ENCODE peak calls at places on chromosomes 5 and 9, in seven cellular contexts. L is CD8-positive, alpha-beta memory T cell; S is SK-N-SH; D is A549; M is left lung; T is transverse colon; E is heart right ventricle. G is an unnamed sample.

GRCh38 chr9:129270205-129270604 is 92.1 kb upstream of the IER5L start:
- DNase-seq in L (no peak), S (no peak), D (no peak), M (peak; percentile 12), T (peak; percentile 54), E (no peak), G (no peak)

GRCh38 chr9:135478858-135479468 is 619 bp upstream of the PPP1R26 start:
- DNase-seq in L (no peak), S (peak; percentile 80), D (peak; percentile 49), M (peak; percentile 80), T (peak; percentile 75), E (peak; percentile 27), G (no peak)

GRCh38 chr5:33701251-33701650 is 190.5 kb downstream of the ADAMTS12 start:
- DNase-seq in L (no peak), S (no peak), D (no peak), M (no peak), T (no peak), E (no peak), G (no peak)

GRCh38 chr5:1507457-1507856 is 16.3 kb downstream of the LPCAT1 start:
- DNase-seq in L (no peak), S (no peak), D (no peak), M (peak; percentile 83), T (no peak), E (no peak), G (no peak)

GRCh38 chr5:26932238-26932637 is 106.1 kb downstream of the CDH9 start:
- DNase-seq in L (no peak), S (no peak), D (no peak), M (no peak), T (no peak), E (no peak), G (no peak)

GRCh38 chr9:19999491-20000057 is 210.7 kb upstream of the SLC24A2 start:
- DNase-seq in L (no peak), S (no peak), D (no peak), M (no peak), T (no peak), E (no peak), G (no peak)

GRCh38 chr9:122016789-122017188 is 76.3 kb downstream of the TTLL11 start:
- DNase-seq in L (no peak), S (no peak), D (no peak), M (no peak), T (no peak), E (no peak), G (peak; percentile 42)

GRCh38 chr9:87751869-87752268 is 25.9 kb downstream of the CTSL start:
- DNase-seq in L (no peak), S (no peak), D (no peak), M (no peak), T (no peak), E (no peak), G (no peak)

GRCh38 chr5:39608024-39608423 is 183.2 kb upstream of the DAB2 start:
- DNase-seq in L (no peak), S (no peak), D (no peak), M (no peak), T (no peak), E (no peak), G (no peak)

GRCh38 chr9:79134654-79135053 is 437.1 kb upstream of the TLE4 start:
- DNase-seq in L (no peak), S (no peak), D (no peak), M (no peak), T (no peak), E (no peak), G (no peak)

DNA sequence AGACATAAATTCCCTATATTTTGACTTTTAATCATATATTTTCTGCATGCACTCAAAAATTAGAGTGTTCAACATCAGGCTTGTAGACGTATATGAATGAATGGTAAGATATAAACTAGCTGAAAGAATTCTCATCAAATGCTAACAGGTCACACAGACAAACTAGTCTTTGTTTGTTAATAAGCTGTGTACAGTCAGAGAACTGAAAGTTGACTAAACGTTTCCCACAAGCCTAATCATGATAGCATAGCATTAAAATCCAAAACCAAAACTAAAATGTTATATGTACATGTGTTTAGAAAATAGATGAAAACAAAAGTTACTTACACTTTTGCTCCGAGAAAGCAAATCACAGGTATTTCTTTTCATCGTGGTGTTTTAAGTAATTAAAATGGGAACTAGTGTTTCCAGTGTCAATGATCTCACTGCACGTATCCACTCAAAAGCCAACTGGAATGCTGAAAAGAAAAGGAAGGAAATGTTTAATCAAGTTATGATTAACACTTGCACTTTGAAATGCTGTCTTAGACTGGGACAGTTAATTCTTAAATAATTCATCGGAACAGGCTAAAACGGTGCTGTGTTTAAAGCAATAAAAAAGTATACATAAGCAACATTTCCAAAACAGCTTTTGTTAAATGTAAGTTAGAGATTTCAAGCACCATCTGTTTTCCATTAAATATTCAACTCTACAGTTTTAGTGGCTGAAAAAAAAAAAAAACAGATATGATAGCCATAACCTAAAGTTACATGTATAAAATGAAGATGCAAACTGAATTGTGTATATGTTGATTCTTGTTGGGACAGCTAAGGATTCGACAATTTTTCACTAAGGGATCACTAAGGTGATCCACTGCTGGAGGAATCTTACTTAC is 291.9 kb upstream of the PDE4D start:
- DNase-seq in L (no peak), S (no peak), D (no peak), M (no peak), T (no peak), E (no peak), G (no peak)
- H3K27ac ChIP-seq in L (no peak overlapping the region), S (no peak overlapping the region), D (no peak overlapping the region), M (peak overlapping the region; percentile 30), T (no peak overlapping the region), E (no peak overlapping the region), G (no peak overlapping the region)

DNA sequence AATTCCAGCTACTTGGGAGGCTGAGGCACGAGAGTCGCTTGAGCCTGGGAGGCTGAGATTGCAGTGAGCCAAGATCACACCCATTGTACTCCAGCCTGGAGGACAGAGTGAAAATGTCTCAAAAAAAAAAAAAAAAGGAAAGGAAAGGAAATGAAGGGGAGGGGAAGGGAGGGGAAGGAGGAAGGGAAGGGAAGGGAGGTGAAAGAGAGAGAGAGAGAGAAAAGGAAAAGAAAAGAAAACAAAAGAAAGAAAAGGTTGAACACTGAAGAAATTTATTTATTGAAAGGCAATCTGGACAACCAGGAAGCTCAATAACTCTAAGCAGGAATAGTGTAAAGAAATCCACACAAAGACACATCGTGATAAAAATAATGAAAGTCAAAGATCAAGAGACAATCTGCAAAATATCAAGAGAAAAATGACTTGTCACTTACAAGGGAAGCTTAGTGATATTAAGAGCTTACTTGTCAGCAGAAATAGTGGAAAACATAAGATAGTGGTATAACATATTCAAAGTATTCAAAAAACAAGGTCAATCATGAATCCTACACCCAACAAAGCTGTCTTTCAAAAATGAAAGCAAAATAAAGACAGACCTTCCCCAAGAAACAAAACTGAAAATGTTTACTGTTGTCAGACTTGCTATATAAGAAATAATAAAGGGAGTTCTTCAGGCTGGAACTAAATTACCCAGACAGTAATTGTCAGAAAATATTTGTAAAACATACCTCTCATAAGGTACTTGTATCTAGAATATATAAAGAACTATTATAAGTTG is 10.9 kb upstream of the RIMOC1 start:
- DNase-seq in L (no peak), S (no peak), D (no peak), M (no peak), T (no peak), E (no peak), G (no peak)
- H3K27ac ChIP-seq in L (no peak overlapping the region), S (no peak overlapping the region), D (no peak overlapping the region), M (no peak overlapping the region), T (no peak overlapping the region), E (no peak overlapping the region), G (no peak overlapping the region)

GRCh38 chr9:12954441-12954840 is 179.6 kb downstream of the LURAP1L start:
- DNase-seq in L (no peak), S (no peak), D (no peak), M (no peak), T (no peak), E (no peak), G (no peak)

GRCh38 chr9:12956805-12957204 is 182.0 kb downstream of the LURAP1L start:
- DNase-seq in L (no peak), S (no peak), D (no peak), M (no peak), T (no peak), E (no peak), G (no peak)

GRCh38 chr9:12958279-12958678 is 183.5 kb downstream of the LURAP1L start:
- DNase-seq in L (no peak), S (no peak), D (no peak), M (no peak), T (no peak), E (no peak), G (no peak)

GRCh38 chr9:12956261-12956660 is 181.4 kb downstream of the LURAP1L start:
- DNase-seq in L (no peak), S (no peak), D (no peak), M (no peak), T (no peak), E (no peak), G (no peak)

GRCh38 chr9:12955510-12956163 is 180.8 kb downstream of the LURAP1L start:
- DNase-seq in L (no peak), S (no peak), D (no peak), M (no peak), T (no peak), E (no peak), G (no peak)
- H3K27ac ChIP-seq in L (no peak overlapping the region), S (no peak overlapping the region), D (no peak overlapping the region), M (no peak overlapping the region), T (peak overlapping the region; percentile 22), E (no peak overlapping the region), G (no peak overlapping the region)

DNA sequence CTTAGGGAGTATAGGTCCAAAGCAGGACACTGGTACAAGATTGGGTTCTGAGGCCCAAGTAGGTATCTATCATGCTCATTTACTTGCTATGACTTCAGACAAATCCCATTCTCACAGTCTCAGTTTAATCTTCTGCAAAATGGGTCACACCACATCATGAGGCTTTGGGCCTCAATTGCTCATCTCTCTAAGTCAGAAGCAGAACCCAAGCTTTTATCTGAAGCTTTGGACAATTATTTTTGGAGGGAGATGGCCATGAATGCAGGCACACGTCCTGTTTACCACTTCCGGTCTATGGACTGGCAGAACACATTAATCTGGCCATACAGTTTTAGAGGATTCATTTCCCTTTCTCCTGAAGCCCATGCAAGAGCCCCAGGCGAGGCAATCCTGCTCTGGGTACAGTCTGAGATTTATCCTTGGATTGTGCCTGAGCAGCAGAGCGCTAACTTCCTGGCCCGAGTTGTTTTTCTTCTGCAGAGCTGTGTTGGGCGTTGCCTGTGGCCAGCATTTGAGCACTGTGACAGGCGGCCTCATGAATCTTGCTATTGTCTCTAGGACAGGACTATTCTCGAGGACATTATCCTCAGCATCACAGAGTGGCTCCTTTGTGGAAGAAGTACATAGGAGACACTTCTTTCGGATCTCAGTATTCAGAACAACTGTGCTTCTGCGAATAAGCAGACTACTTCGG is 16.1 kb downstream of the SLC22A4 start:
- DNase-seq in L (no peak), S (no peak), D (no peak), M (no peak), T (peak; percentile 37), E (no peak), G (no peak)
- H3K27ac ChIP-seq in L (no peak overlapping the region), S (no peak overlapping the region), D (no peak overlapping the region), M (no peak overlapping the region), T (peak overlapping the region; percentile 35), E (no peak overlapping the region), G (peak overlapping the region; percentile 7)

G was measured in caudate nucleus.